ENCODE peak calls at places on chromosome 2, in ten cellular contexts. K is mucosa of descending colon; L is HTR-8/SVneo; Q is T-helper 17 cell; G is fibroblast of the aortic adventitia; X is activated naive CD8-positive, alpha-beta T cell treated with anti-CD3 and anti-CD28 coated beads, Interleukin-2, amount 50 U/mL, for 24 hours; Y is glomerular endothelial cell; V is NCI-H1092 treated with DMSO at 0.1 percent for 48 hours; F is glutamatergic neuron; O is fibroblast of lung. R is an unnamed sample.

GRCh38 chr2:59684101-59684770 is 869.2 kb downstream of the BCL11A start:
- DNase-seq in L (no peak), G (no peak), F (no peak), V (no peak), X (no peak), O (no peak), K (no peak), Q (no peak), Y (no peak), R (no peak)

GRCh38 chr2:10444463-10444862 is 3.7 kb downstream of the ODC1 start:
- DNase-seq in O (no peak), F (no peak), K (no peak), L (no peak), Q (no peak), V (no peak), Y (no peak), X (peak; percentile 60), G (no peak), R (no peak)

GRCh38 chr2:174787485-174788205 is 23.4 kb upstream of the CHRNA1 start:
- DNase-seq in G (peak; percentile 95), V (no peak), X (peak; percentile 70), K (no peak), F (peak; percentile 43), O (peak; percentile 99), Y (no peak), L (peak; percentile 83), Q (no peak), R (no peak)

GRCh38 chr2:28449489-28450395 is 46.1 kb upstream of the PLB1 start:
- DNase-seq in O (no peak), V (no peak), Y (no peak), Q (no peak), K (no peak), F (no peak), G (peak; percentile 31), X (peak; percentile 84), L (peak; percentile 44), R (no peak)

GRCh38 chr2:18063826-18064485 is 185.5 kb downstream of the KCNS3 start:
- DNase-seq in F (no peak), Q (no peak), L (no peak), Y (no peak), K (no peak), G (peak; percentile 7), O (peak; percentile 56), X (no peak), V (no peak), R (no peak)

GRCh38 chr2:168178925-168179324 is 68.5 kb downstream of the STK39 start:
- DNase-seq in Q (no peak), Y (no peak), O (no peak), X (no peak), L (no peak), K (no peak), F (no peak), G (no peak), V (no peak), R (no peak)

GRCh38 chr2:197416268-197416667 is 18.6 kb downstream of the SF3B1 start:
- DNase-seq in L (no peak), X (no peak), F (no peak), V (no peak), K (no peak), O (no peak), G (no peak), Y (no peak), Q (no peak), R (no peak)

GRCh38 chr2:109009920-109010610 is 21.0 kb upstream of the EDAR start:
- DNase-seq in O (no peak), F (no peak), Q (no peak), G (peak; percentile 42), X (no peak), V (no peak), K (no peak), Y (no peak), L (no peak), R (no peak)

GRCh38 chr2:69890881-69891280 is 2.9 kb upstream of the SNRNP27 start:
- DNase-seq in K (no peak), X (no peak), F (no peak), Y (no peak), V (no peak), Q (no peak), G (no peak), L (no peak), O (no peak), R (no peak)